ENCODE peak calls at places on chromosomes 16 and 17, in ten cellular contexts. W is A549; J is pancreas; X is heart left ventricle; S is right cardiac atrium; R is lower leg skin; A is cardiac muscle cell; G is H1; I is naive thymus-derived CD4-positive, alpha-beta T cell; F is astrocyte of the cerebellum. C is an unnamed sample.

GRCh38 chr16:66270333-66270927 is 96.1 kb upstream of the CDH5 start:
- DNase-seq in W (peak; percentile 85), J (peak; percentile 92), X (peak; percentile 72), S (peak; percentile 90), R (peak; percentile 91), A (peak; percentile 90), G (peak; percentile 51), I (peak; percentile 70), F (no peak), C (peak; percentile 48)

GRCh38 chr17:1997587-1998425 is 27.3 kb downstream of the RTN4RL1 start:
- DNase-seq in W (peak; percentile 81), J (peak; percentile 91), X (no peak), S (peak; percentile 78), R (no peak), A (no peak), G (no peak), I (no peak), F (no peak), C (no peak)

GRCh38 chr17:66737524-66737923 is 97.4 kb upstream of the CACNG5 start:
- DNase-seq in W (no peak), J (peak; percentile 52), X (peak; percentile 52), S (peak; percentile 88), R (no peak), A (peak; percentile 80), G (peak; percentile 19), I (no peak), F (peak; percentile 60), C (no peak)

GRCh38 chr16:48576927-48577326 is 33.1 kb downstream of the N4BP1 start:
- DNase-seq in W (no peak), J (no peak), X (no peak), S (no peak), R (no peak), A (no peak), G (no peak), I (no peak), F (no peak), C (no peak)

GRCh38 chr17:79026345-79027273 is 2.6 kb downstream of the C1QTNF1 start:
- DNase-seq in W (peak; percentile 86), J (peak; percentile 57), X (no peak), S (peak; percentile 83), R (peak; percentile 90), A (peak; percentile 85), G (no peak), I (no peak), F (no peak), C (no peak)

GRCh38 chr16:56330476-56330875 is 94.9 kb downstream of the AMFR start:
- DNase-seq in W (no peak), J (no peak), X (no peak), S (no peak), R (no peak), A (no peak), G (no peak), I (no peak), F (no peak), C (no peak)

GRCh38 chr17:39096435-39097158 is 54.8 kb downstream of the PLXDC1 start:
- DNase-seq in W (no peak), J (no peak), X (no peak), S (peak; percentile 70), R (no peak), A (no peak), G (no peak), I (no peak), F (no peak), C (peak; percentile 66)

GRCh38 chr16:83494459-83494858 is 313.3 kb upstream of the HSBP1 start:
- DNase-seq in W (no peak), J (no peak), X (no peak), S (no peak), R (no peak), A (no peak), G (no peak), I (no peak), F (no peak), C (no peak)

GRCh38 chr17:48478224-48479013 is 48.4 kb upstream of the SKAP1 start:
- DNase-seq in W (no peak), J (no peak), X (no peak), S (no peak), R (no peak), A (peak; percentile 51), G (no peak), I (no peak), F (no peak), C (no peak)

GRCh38 chr17:66906321-66907278 is 57.9 kb upstream of the CACNG4 start:
- DNase-seq in W (peak; percentile 71), J (peak; percentile 89), X (peak; percentile 74), S (peak; percentile 94), R (peak; percentile 94), A (peak; percentile 91), G (peak; percentile 54), I (peak; percentile 25), F (peak; percentile 72), C (peak; percentile 19)

DNA sequence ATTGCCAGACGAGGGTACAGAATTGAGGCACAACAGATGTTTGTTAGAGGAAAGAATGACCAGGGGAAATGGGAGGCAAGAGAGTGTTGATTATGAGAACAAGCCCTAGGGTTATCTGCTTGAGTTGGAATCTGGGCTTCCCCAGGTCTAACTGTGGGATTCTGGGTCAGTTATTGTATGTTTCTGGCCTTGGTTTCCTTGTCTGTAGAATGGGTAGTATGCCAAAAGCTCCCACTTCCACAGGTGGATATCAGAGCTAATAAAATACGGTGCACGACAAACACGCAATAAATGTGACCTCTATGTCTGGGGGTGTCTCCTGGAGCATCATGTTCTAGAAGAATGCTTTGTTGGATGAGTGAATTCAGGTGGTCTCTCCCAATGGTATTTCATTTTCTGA is 517 bp downstream of the TMC5 start:
- DNase-seq in W (no peak), J (no peak), X (no peak), S (no peak), R (no peak), A (no peak), G (no peak), I (no peak), F (no peak), C (no peak)
- H3K4me3 ChIP-seq in W (no peak overlapping the region), J (no peak overlapping the region), X (no peak overlapping the region), S (no peak overlapping the region), R (no peak overlapping the region), A (no peak overlapping the region), G (no peak overlapping the region), I (no peak overlapping the region), F (no peak overlapping the region), C (no peak overlapping the region)

GRCh38 chr17:3763777-3764170 is 37.2 kb downstream of the ITGAE start:
- DNase-seq in W (no peak), J (no peak), X (no peak), S (no peak), R (no peak), A (no peak), G (no peak), I (no peak), F (no peak), C (no peak)

GRCh38 chr17:3761061-3761917 is 37.6 kb downstream of the HASPIN start:
- DNase-seq in W (no peak), J (no peak), X (no peak), S (no peak), R (no peak), A (no peak), G (no peak), I (no peak), F (no peak), C (no peak)

GRCh38 chr17:3761918-3762380 is 38.2 kb downstream of the HASPIN start:
- DNase-seq in W (no peak), J (no peak), X (no peak), S (no peak), R (no peak), A (no peak), G (no peak), I (no peak), F (no peak), C (no peak)

GRCh38 chr17:3765981-3766380 is 35.0 kb downstream of the ITGAE start:
- DNase-seq in W (no peak), J (no peak), X (no peak), S (no peak), R (no peak), A (no peak), G (no peak), I (no peak), F (no peak), C (no peak)

GRCh38 chr17:3762922-3763776 is 37.8 kb downstream of the ITGAE start:
- DNase-seq in W (no peak), J (no peak), X (no peak), S (no peak), R (no peak), A (no peak), G (no peak), I (no peak), F (no peak), C (peak; percentile 88)
- H3K4me3 ChIP-seq in W (no peak overlapping the region), J (no peak overlapping the region), X (no peak overlapping the region), S (no peak overlapping the region), R (no peak overlapping the region), A (no peak overlapping the region), G (no peak overlapping the region), I (peak overlapping the region; percentile 24), F (no peak overlapping the region), C (no peak overlapping the region)

DNA sequence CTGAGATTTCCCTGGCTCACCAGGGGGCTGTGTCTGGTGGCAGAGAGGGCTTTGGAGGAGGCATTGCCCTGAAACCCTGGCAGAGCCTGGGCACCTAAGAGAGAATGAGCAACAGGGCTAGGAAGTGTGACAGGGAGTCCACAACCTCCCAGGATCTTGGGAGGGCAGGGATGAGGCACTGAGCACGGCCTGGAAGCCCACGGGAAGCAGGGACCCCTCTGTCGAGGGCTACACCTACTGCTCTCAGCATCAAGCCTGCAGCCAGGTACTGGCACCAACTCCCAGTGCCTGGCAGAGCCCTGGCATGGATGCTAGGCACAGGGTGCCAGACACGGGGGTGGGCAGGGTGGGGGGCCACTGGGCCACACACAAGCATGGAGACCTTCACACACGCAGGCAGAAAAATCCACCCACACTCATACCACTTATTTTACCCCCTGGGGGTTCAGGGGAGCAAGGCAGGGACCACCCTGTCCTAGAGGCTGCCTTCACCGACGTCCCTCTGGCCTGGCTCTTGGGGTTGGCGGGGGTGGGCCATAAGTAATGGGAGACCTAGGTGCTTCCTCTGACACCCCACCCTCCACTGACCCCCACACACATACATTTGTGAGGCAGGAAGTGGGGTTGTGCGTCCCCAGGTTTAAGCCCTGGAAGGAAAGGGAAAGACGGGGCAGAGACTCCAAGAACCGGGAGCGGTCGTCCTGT is 970 bp upstream of the HSD11B2 start:
- DNase-seq in W (no peak), J (no peak), X (no peak), S (no peak), R (no peak), A (no peak), G (no peak), I (no peak), F (no peak), C (no peak)
- H3K4me3 ChIP-seq in W (peak overlapping the region; percentile 59), J (peak overlapping the region; percentile 57), X (peak overlapping the region; percentile 62), S (no peak overlapping the region), R (peak overlapping the region; percentile 17), A (peak overlapping the region; percentile 28), G (peak overlapping the region; percentile 56), I (no peak overlapping the region), F (peak overlapping the region; percentile 20), C (no peak overlapping the region)

DNA sequence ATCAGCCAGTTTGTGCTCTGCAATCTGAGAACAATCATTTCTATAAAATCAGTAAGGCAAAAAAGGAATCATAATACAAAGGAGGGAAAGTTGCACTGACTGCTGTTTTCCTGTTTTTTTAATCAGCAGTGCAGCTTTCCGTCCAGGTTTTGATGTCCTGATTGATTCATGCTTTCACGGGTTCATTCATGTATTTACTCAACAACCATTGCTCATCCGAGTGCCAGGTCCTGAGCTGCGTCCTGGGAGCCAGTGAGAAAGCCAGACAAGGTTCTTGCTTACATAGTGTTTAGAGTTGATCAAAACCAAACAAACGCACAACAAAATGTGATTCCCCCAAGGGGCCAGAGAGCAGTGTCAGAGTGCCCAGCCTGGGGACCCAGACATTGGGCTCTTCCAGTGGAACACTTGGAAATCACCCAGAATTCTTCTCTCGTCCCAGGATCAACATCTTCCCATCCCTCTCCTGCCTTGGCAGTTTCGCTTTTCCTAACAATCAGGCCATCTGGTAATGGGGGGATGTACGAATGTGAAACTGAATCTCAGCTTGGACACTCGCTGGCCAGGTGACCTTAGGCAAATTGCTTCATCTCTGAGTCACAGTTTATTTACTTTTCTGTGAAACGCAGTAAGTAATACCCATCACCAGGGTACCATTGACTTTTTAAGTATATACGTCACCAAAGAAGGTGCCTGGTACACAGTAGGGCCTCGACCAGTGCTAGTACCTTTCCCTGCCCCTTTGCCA is 13.3 kb upstream of the C1QL1 start:
- DNase-seq in W (peak; percentile 84), J (no peak), X (no peak), S (no peak), R (no peak), A (peak; percentile 24), G (no peak), I (no peak), F (peak; percentile 23), C (no peak)
- H3K4me3 ChIP-seq in W (peak overlapping the region; percentile 32), J (no peak overlapping the region), X (no peak overlapping the region), S (no peak overlapping the region), R (no peak overlapping the region), A (no peak overlapping the region), G (no peak overlapping the region), I (no peak overlapping the region), F (no peak overlapping the region), C (no peak overlapping the region)